ENCODE peak calls at places on chromosomes 11 and 22, in ten cellular contexts. B is activated T-cell treated with anti-CD3 and anti-CD28 coated beads for 48 hours; C is GM03348; Y is ACHN; O is keratinocyte; G is stimulated activated CD4-positive, alpha-beta T cell treated with anti-CD3 and anti-CD28 coated beads, Interleukin-12 subunit alpha, Interleukin-12 subunit beta, amount 100 ng/mL, for 48 hours; Q is neural crest cell; P is H54; R is A549; I is activated CD4-positive, alpha-beta T cell treated with anti-CD3 and anti-CD28 coated beads for 4 hours. F is an unnamed sample.

GRCh38 chr11:61702701-61703312 is 22.6 kb downstream of the DAGLA start:
- DNase-seq in P (no peak), O (no peak), G (no peak), Y (no peak), Q (no peak), B (no peak), C (no peak), R (no peak), I (no peak), F (no peak)

GRCh38 chr22:31857247-31857646 is 87.1 kb upstream of the YWHAH start:
- DNase-seq in R (no peak), Y (no peak), B (no peak), G (no peak), Q (no peak), C (no peak), O (no peak), I (no peak), P (no peak), F (no peak)

GRCh38 chr11:64971421-64972233 is at the start of gene MAJIN:
- DNase-seq in Q (no peak), G (peak), R (peak), O (no peak), I (peak), P (no peak), Y (peak), C (peak), B (peak), F (peak)

GRCh38 chr22:38313384-38313955 is 3.8 kb downstream of the CSNK1E start:
- DNase-seq in P (no peak), Q (no peak), R (no peak), O (no peak), Y (peak), G (no peak), I (no peak), B (no peak), C (peak), F (peak)

GRCh38 chr11:121437018-121437685 is 15.0 kb upstream of the SORL1 start:
- DNase-seq in Q (no peak), P (no peak), C (no peak), G (no peak), Y (no peak), I (no peak), R (no peak), O (no peak), B (no peak), F (no peak)

GRCh38 chr11:60970369-60970774 is 1.1 kb upstream of the CD6 start:
- DNase-seq in B (peak), O (no peak), C (peak), P (peak), R (peak), G (peak), Y (peak), I (peak), Q (peak), F (peak)

GRCh38 chr22:20433686-20434241 is 3.9 kb downstream of the SCARF2 start:
- DNase-seq in P (no peak), Y (no peak), Q (no peak), I (no peak), C (no peak), B (no peak), R (no peak), O (no peak), G (no peak), F (no peak)

GRCh38 chr11:107704432-107704831 is 7.4 kb downstream of the SLN start:
- DNase-seq in O (no peak), G (no peak), Y (peak), P (no peak), C (no peak), R (no peak), Q (no peak), I (no peak), B (no peak), F (no peak)

GRCh38 chr11:73270855-73271477 is 1.2 kb upstream of the P2RY6 start:
- DNase-seq in R (no peak), P (no peak), I (no peak), Q (no peak), G (no peak), Y (no peak), B (no peak), O (no peak), C (no peak), F (peak)

GRCh38 chr11:58977470-58977869 is 38.2 kb downstream of the GLYATL1 start:
- DNase-seq in I (no peak), O (no peak), B (no peak), R (no peak), Q (no peak), P (no peak), G (no peak), Y (no peak), C (no peak), F (no peak)

GRCh38 chr11:45593992-45594391 is 71.4 kb downstream of the CHST1 start:
- DNase-seq in O (no peak), B (no peak), Q (no peak), G (no peak), I (no peak), R (no peak), C (no peak), P (peak), Y (no peak), F (no peak)

GRCh38 chr11:128713595-128713994 is 19.7 kb downstream of the FLI1 start:
- DNase-seq in I (no peak), B (no peak), C (no peak), Y (no peak), Q (no peak), R (no peak), O (no peak), P (no peak), G (no peak), F (no peak)

GRCh38 chr11:69218271-69218682 is 62.5 kb downstream of the SMIM38 start:
- DNase-seq in R (no peak), C (no peak), O (no peak), G (no peak), I (no peak), Q (no peak), B (no peak), P (no peak), Y (no peak), F (no peak)

GRCh38 chr11:83725161-83725560 is 439.0 kb upstream of the CCDC90B start:
- DNase-seq in I (no peak), Q (no peak), Y (no peak), C (no peak), B (no peak), G (no peak), R (no peak), P (no peak), O (no peak), F (no peak)

GRCh38 chr11:8640305-8640932 is 42.0 kb downstream of the TRIM66 start:
- DNase-seq in Q (no peak), I (no peak), P (no peak), B (no peak), C (no peak), O (no peak), G (no peak), R (no peak), Y (no peak), F (no peak)

GRCh38 chr11:84721561-84721961 is 905.6 kb downstream of the DLG2 start:
- DNase-seq in I (no peak), P (no peak), O (no peak), C (no peak), G (no peak), R (no peak), Y (no peak), B (no peak), Q (no peak), F (no peak)

GRCh38 chr11:67056640-67057409 is at the start of gene RHOD:
- DNase-seq in G (no peak), R (no peak), I (peak), Y (peak), P (no peak), O (no peak), C (peak), B (no peak), Q (peak), F (peak)

GRCh38 chr11:17703951-17704350 is 15.4 kb upstream of the MYOD1 start:
- DNase-seq in B (no peak), I (no peak), P (peak), Q (no peak), G (no peak), Y (no peak), C (no peak), R (no peak), O (no peak), F (peak)

GRCh38 chr11:122756417-122756816 is 81.9 kb upstream of the CRTAM start:
- DNase-seq in I (peak), G (no peak), R (no peak), O (no peak), B (no peak), Y (no peak), Q (no peak), C (no peak), P (no peak), F (no peak)

GRCh38 chr11:33553486-33553885 is 147.1 kb downstream of the C11orf91 start:
- DNase-seq in G (no peak), Q (no peak), C (no peak), B (no peak), I (no peak), P (no peak), Y (no peak), R (no peak), O (no peak), F (peak)

GRCh38 chr22:30224161-30224857 is 22.2 kb downstream of the LIF start:
- DNase-seq in C (no peak), R (peak), I (no peak), G (no peak), O (peak), Y (no peak), P (no peak), Q (no peak), B (no peak), F (no peak)

GRCh38 chr22:43260346-43260745 is 73.4 kb upstream of the TTLL12 start:
- DNase-seq in C (no peak), P (no peak), Q (no peak), Y (no peak), B (no peak), G (no peak), I (no peak), O (no peak), R (no peak), F (no peak)

GRCh38 chr11:61844909-61845565 is 16.9 kb downstream of the FADS2 start:
- DNase-seq in G (no peak), R (no peak), I (no peak), P (no peak), Y (no peak), Q (no peak), O (no peak), B (no peak), C (no peak), F (no peak)

GRCh38 chr11:119169272-119169719 is 771 bp downstream of the NLRX1 start:
- DNase-seq in G (peak), I (no peak), B (peak), P (no peak), O (no peak), Q (no peak), Y (peak), C (peak), R (peak), F (peak)

GRCh38 chr22:42949159-42949558 is 65.8 kb downstream of the PACSIN2 start:
- DNase-seq in O (no peak), Y (no peak), R (no peak), G (no peak), I (no peak), C (peak), Q (no peak), B (no peak), P (no peak), F (peak)

GRCh38 chr11:117876341-117877119 is at the start of gene FXYD6:
- DNase-seq in G (no peak), R (no peak), C (no peak), Y (peak), I (no peak), O (no peak), P (no peak), B (no peak), Q (peak), F (no peak)

GRCh38 chr11:26578998-26579635 is 7.1 kb upstream of the MUC15 start:
- DNase-seq in G (no peak), O (peak), P (no peak), Q (no peak), I (no peak), C (peak), R (no peak), Y (no peak), B (no peak), F (no peak)

GRCh38 chr11:19723572-19724342 is 11.1 kb downstream of the NAV2 start:
- DNase-seq in C (peak), P (no peak), O (no peak), I (peak), Q (no peak), R (no peak), Y (no peak), B (no peak), G (peak), F (no peak)

GRCh38 chr11:132620423-132620822 is 911.9 kb downstream of the OPCML start:
- DNase-seq in P (no peak), I (no peak), B (no peak), Y (no peak), R (no peak), G (no peak), Q (no peak), C (no peak), O (no peak), F (no peak)

GRCh38 chr22:43391306-43391705 is 20.5 kb upstream of the MPPED1 start:
- DNase-seq in B (no peak), C (no peak), Y (no peak), O (no peak), G (no peak), P (no peak), Q (no peak), R (no peak), I (no peak), F (no peak)

GRCh38 chr11:24386551-24387404 is 110.1 kb upstream of the LUZP2 start:
- DNase-seq in Q (no peak), I (no peak), R (no peak), B (no peak), O (no peak), C (peak), P (no peak), G (no peak), Y (peak), F (peak)

GRCh38 chr22:37228106-37229011 is 15.7 kb downstream of the RAC2 start:
- DNase-seq in Y (no peak), B (no peak), G (no peak), Q (no peak), R (no peak), O (no peak), I (peak), C (no peak), P (no peak), F (no peak)

GRCh38 chr22:44243761-44244160 is 63.0 kb downstream of the PARVG start:
- DNase-seq in C (no peak), B (no peak), G (no peak), Y (no peak), O (no peak), Q (no peak), I (no peak), P (no peak), R (no peak), F (no peak)

GRCh38 chr11:126061707-126062678 is 673 bp downstream of the CDON start:
- DNase-seq in R (peak), O (no peak), C (peak), G (peak), Y (peak), P (no peak), I (peak), Q (peak), B (peak), F (peak)

GRCh38 chr22:48745842-48746788 is 1081.6 kb downstream of the BRD1 start:
- DNase-seq in P (no peak), Q (peak), B (no peak), G (no peak), I (no peak), C (peak), Y (no peak), R (no peak), O (no peak), F (no peak)

GRCh38 chr22:17222503-17222902 is 3.3 kb upstream of the ADA2 start:
- DNase-seq in Q (no peak), I (no peak), C (no peak), R (no peak), Y (no peak), G (no peak), B (no peak), O (no peak), P (no peak), F (no peak)

GRCh38 chr22:24290459-24290858 is 19.8 kb downstream of the SPECC1L start:
- DNase-seq in C (peak), Q (no peak), Y (no peak), I (no peak), R (no peak), O (no peak), G (no peak), B (no peak), P (no peak), F (no peak)

GRCh38 chr11:116960916-116961315 is 123.5 kb upstream of the APOA1 start:
- DNase-seq in O (peak), R (no peak), C (peak), Q (no peak), G (no peak), P (peak), Y (peak), B (no peak), I (no peak), F (peak)

F was measured in NCI-H226.